ENCODE peak calls at places on chromosomes 5 and 9, in seven cellular contexts. A, J, C, D, K, M and G are unnamed samples.

GRCh38 chr9:135969064-135969683 is 8.0 kb upstream of the UBAC1 start:
- DNase-seq in A (no peak), J (no peak), C (no peak), D (peak), K (no peak), M (no peak), G (no peak)

GRCh38 chr5:108380531-108381021 is 1.3 kb downstream of the FBXL17 start:
- DNase-seq in A (peak), J (peak), C (no peak), D (peak), K (no peak), M (peak), G (peak)

GRCh38 chr5:140673187-140673976 is at the start of gene DND1:
- DNase-seq in A (no peak), J (no peak), C (no peak), D (no peak), K (no peak), M (no peak), G (no peak)

GRCh38 chr5:73899055-73899454 is 273.1 kb downstream of the ARHGEF28 start:
- DNase-seq in A (no peak), J (no peak), C (no peak), D (no peak), K (no peak), M (no peak), G (no peak)

GRCh38 chr9:132730054-132731033 is 60.1 kb downstream of the GTF3C4 start:
- DNase-seq in A (no peak), J (no peak), C (no peak), D (no peak), K (no peak), M (no peak), G (no peak)

GRCh38 chr5:92402045-92402444 is 1018.9 kb upstream of the ARRDC3 start:
- DNase-seq in A (no peak), J (no peak), C (peak), D (no peak), K (peak), M (no peak), G (no peak)

GRCh38 chr5:161925960-161926359 is 78.0 kb downstream of the GABRA1 start:
- DNase-seq in A (no peak), J (no peak), C (no peak), D (no peak), K (no peak), M (no peak), G (no peak)

GRCh38 chr5:158716668-158717067 is 383.0 kb downstream of the EBF1 start:
- DNase-seq in A (no peak), J (no peak), C (no peak), D (peak), K (no peak), M (no peak), G (no peak)

GRCh38 chr5:112290667-112291066 is 128.4 kb downstream of the EPB41L4A start:
- DNase-seq in A (no peak), J (no peak), C (no peak), D (no peak), K (no peak), M (no peak), G (peak)

GRCh38 chr9:36328798-36329411 is 70.7 kb upstream of the GNE start:
- DNase-seq in A (peak), J (peak), C (peak), D (peak), K (peak), M (peak), G (peak)

GRCh38 chr5:179206366-179206765 is 138.9 kb downstream of the ADAMTS2 start:
- DNase-seq in A (no peak), J (no peak), C (no peak), D (no peak), K (no peak), M (no peak), G (no peak)

GRCh38 chr9:128636024-128636390 is 20.6 kb downstream of the DYNC2I2 start:
- DNase-seq in A (no peak), J (peak), C (no peak), D (no peak), K (no peak), M (peak), G (peak)

GRCh38 chr5:38316544-38317224 is 58.3 kb downstream of the EGFLAM start:
- DNase-seq in A (no peak), J (no peak), C (no peak), D (no peak), K (peak), M (no peak), G (no peak)

GRCh38 chr5:90866915-90867715 is 308.5 kb downstream of the ADGRV1 start:
- DNase-seq in A (no peak), J (no peak), C (no peak), D (peak), K (peak), M (no peak), G (no peak)

GRCh38 chr9:15873573-15874177 is 320.8 kb downstream of the CCDC171 start:
- DNase-seq in A (peak), J (no peak), C (peak), D (peak), K (peak), M (no peak), G (no peak)